ENCODE peak calls at places on chromosomes 7 and 10, in seven cellular contexts. One of them, this sample, is unnamed.

GRCh38 chr10:50385610-50386009 is 134.3 kb upstream of the ASAH2 start:
- DNase-seq in glutamatergic neuron: no peak
- DNase-seq in stromal cell of bone marrow: no peak
- DNase-seq in ELR: no peak
- DNase-seq in NCI-H2081: no peak
- DNase-seq in stimulated activated CD4-positive, alpha-beta T cell treated with anti-CD3 and anti-CD28 coated beads, Interleukin-15, amount 100 ng/mL, for 1 hour: no peak
- DNase-seq in stimulated activated CD8-positive, alpha-beta memory T cell treated with anti-CD3 and anti-CD28 coated beads, Interleukin-2, amount 100 ng/mL, for 1 hour: no peak
- DNase-seq in this sample: no peak

GRCh38 chr10:131681656-131682055 is 219.2 kb upstream of the PPP2R2D start:
- DNase-seq in NCI-H2081: no peak
- DNase-seq in stromal cell of bone marrow: no peak
- DNase-seq in stimulated activated CD8-positive, alpha-beta memory T cell treated with anti-CD3 and anti-CD28 coated beads, Interleukin-2, amount 100 ng/mL, for 1 hour: no peak
- DNase-seq in stimulated activated CD4-positive, alpha-beta T cell treated with anti-CD3 and anti-CD28 coated beads, Interleukin-15, amount 100 ng/mL, for 1 hour: no peak
- DNase-seq in glutamatergic neuron: no peak
- DNase-seq in ELR: no peak
- DNase-seq in this sample: no peak

GRCh38 chr10:116216676-116217075 is 56.3 kb downstream of the GFRA1 start:
- DNase-seq in glutamatergic neuron: no peak
- DNase-seq in stromal cell of bone marrow: no peak
- DNase-seq in stimulated activated CD8-positive, alpha-beta memory T cell treated with anti-CD3 and anti-CD28 coated beads, Interleukin-2, amount 100 ng/mL, for 1 hour: no peak
- DNase-seq in NCI-H2081: no peak
- DNase-seq in stimulated activated CD4-positive, alpha-beta T cell treated with anti-CD3 and anti-CD28 coated beads, Interleukin-15, amount 100 ng/mL, for 1 hour: no peak
- DNase-seq in ELR: no peak
- DNase-seq in this sample: no peak

GRCh38 chr7:53473371-53473770 is 437.9 kb downstream of the POM121L12 start:
- DNase-seq in stromal cell of bone marrow: no peak
- DNase-seq in stimulated activated CD4-positive, alpha-beta T cell treated with anti-CD3 and anti-CD28 coated beads, Interleukin-15, amount 100 ng/mL, for 1 hour: no peak
- DNase-seq in stimulated activated CD8-positive, alpha-beta memory T cell treated with anti-CD3 and anti-CD28 coated beads, Interleukin-2, amount 100 ng/mL, for 1 hour: no peak
- DNase-seq in ELR: no peak
- DNase-seq in glutamatergic neuron: no peak
- DNase-seq in NCI-H2081: no peak
- DNase-seq in this sample: no peak

GRCh38 chr7:155868955-155869783 is 56.9 kb upstream of the SHH start:
- DNase-seq in NCI-H2081: no peak
- DNase-seq in ELR: no peak
- DNase-seq in stimulated activated CD8-positive, alpha-beta memory T cell treated with anti-CD3 and anti-CD28 coated beads, Interleukin-2, amount 100 ng/mL, for 1 hour: no peak
- DNase-seq in stromal cell of bone marrow: no peak
- DNase-seq in glutamatergic neuron: no peak
- DNase-seq in stimulated activated CD4-positive, alpha-beta T cell treated with anti-CD3 and anti-CD28 coated beads, Interleukin-15, amount 100 ng/mL, for 1 hour: no peak
- DNase-seq in this sample: no peak

GRCh38 chr7:135859548-135859947 is 110.9 kb upstream of the FAM180A start:
- DNase-seq in NCI-H2081: no peak
- DNase-seq in stimulated activated CD4-positive, alpha-beta T cell treated with anti-CD3 and anti-CD28 coated beads, Interleukin-15, amount 100 ng/mL, for 1 hour: no peak
- DNase-seq in glutamatergic neuron: no peak
- DNase-seq in ELR: peak; percentile 27
- DNase-seq in stromal cell of bone marrow: no peak
- DNase-seq in stimulated activated CD8-positive, alpha-beta memory T cell treated with anti-CD3 and anti-CD28 coated beads, Interleukin-2, amount 100 ng/mL, for 1 hour: no peak
- DNase-seq in this sample: no peak

GRCh38 chr7:47852330-47853245 is 95.7 kb downstream of the PKD1L1 start:
- DNase-seq in glutamatergic neuron: no peak
- DNase-seq in NCI-H2081: no peak
- DNase-seq in stimulated activated CD4-positive, alpha-beta T cell treated with anti-CD3 and anti-CD28 coated beads, Interleukin-15, amount 100 ng/mL, for 1 hour: no peak
- DNase-seq in ELR: peak; percentile 36
- DNase-seq in stromal cell of bone marrow: no peak
- DNase-seq in stimulated activated CD8-positive, alpha-beta memory T cell treated with anti-CD3 and anti-CD28 coated beads, Interleukin-2, amount 100 ng/mL, for 1 hour: no peak
- DNase-seq in this sample: no peak

GRCh38 chr7:120991570-120991969 is 3.1 kb downstream of the CPED1 start:
- DNase-seq in NCI-H2081: no peak
- DNase-seq in stimulated activated CD4-positive, alpha-beta T cell treated with anti-CD3 and anti-CD28 coated beads, Interleukin-15, amount 100 ng/mL, for 1 hour: no peak
- DNase-seq in ELR: peak; percentile 83
- DNase-seq in stromal cell of bone marrow: peak; percentile 54
- DNase-seq in glutamatergic neuron: no peak
- DNase-seq in stimulated activated CD8-positive, alpha-beta memory T cell treated with anti-CD3 and anti-CD28 coated beads, Interleukin-2, amount 100 ng/mL, for 1 hour: no peak
- DNase-seq in this sample: no peak

GRCh38 chr10:32121648-32122047 is 65.4 kb upstream of the KIF5B start:
- DNase-seq in ELR: no peak
- DNase-seq in stromal cell of bone marrow: no peak
- DNase-seq in stimulated activated CD4-positive, alpha-beta T cell treated with anti-CD3 and anti-CD28 coated beads, Interleukin-15, amount 100 ng/mL, for 1 hour: no peak
- DNase-seq in stimulated activated CD8-positive, alpha-beta memory T cell treated with anti-CD3 and anti-CD28 coated beads, Interleukin-2, amount 100 ng/mL, for 1 hour: no peak
- DNase-seq in NCI-H2081: no peak
- DNase-seq in glutamatergic neuron: no peak
- DNase-seq in this sample: no peak

GRCh38 chr7:25314729-25315267 is 86.5 kb upstream of the NPVF start:
- DNase-seq in stimulated activated CD8-positive, alpha-beta memory T cell treated with anti-CD3 and anti-CD28 coated beads, Interleukin-2, amount 100 ng/mL, for 1 hour: no peak
- DNase-seq in NCI-H2081: no peak
- DNase-seq in stimulated activated CD4-positive, alpha-beta T cell treated with anti-CD3 and anti-CD28 coated beads, Interleukin-15, amount 100 ng/mL, for 1 hour: no peak
- DNase-seq in glutamatergic neuron: no peak
- DNase-seq in ELR: no peak
- DNase-seq in stromal cell of bone marrow: no peak
- DNase-seq in this sample: no peak

GRCh38 chr10:99926925-99927718 is 82.6 kb downstream of the DNMBP start:
- DNase-seq in glutamatergic neuron: no peak
- DNase-seq in stimulated activated CD4-positive, alpha-beta T cell treated with anti-CD3 and anti-CD28 coated beads, Interleukin-15, amount 100 ng/mL, for 1 hour: no peak
- DNase-seq in stromal cell of bone marrow: no peak
- DNase-seq in stimulated activated CD8-positive, alpha-beta memory T cell treated with anti-CD3 and anti-CD28 coated beads, Interleukin-2, amount 100 ng/mL, for 1 hour: no peak
- DNase-seq in ELR: peak; percentile 78
- DNase-seq in NCI-H2081: no peak
- DNase-seq in this sample: no peak

GRCh38 chr7:80346704-80347103 is 165.2 kb downstream of the GNAT3 start:
- DNase-seq in ELR: peak; percentile 85
- DNase-seq in NCI-H2081: no peak
- DNase-seq in glutamatergic neuron: no peak
- DNase-seq in stimulated activated CD4-positive, alpha-beta T cell treated with anti-CD3 and anti-CD28 coated beads, Interleukin-15, amount 100 ng/mL, for 1 hour: no peak
- DNase-seq in stimulated activated CD8-positive, alpha-beta memory T cell treated with anti-CD3 and anti-CD28 coated beads, Interleukin-2, amount 100 ng/mL, for 1 hour: no peak
- DNase-seq in stromal cell of bone marrow: no peak
- DNase-seq in this sample: no peak

GRCh38 chr10:2928219-2928840 is 139.0 kb upstream of the PFKP start:
- DNase-seq in stimulated activated CD8-positive, alpha-beta memory T cell treated with anti-CD3 and anti-CD28 coated beads, Interleukin-2, amount 100 ng/mL, for 1 hour: no peak
- DNase-seq in NCI-H2081: peak; percentile 57
- DNase-seq in ELR: peak; percentile 62
- DNase-seq in glutamatergic neuron: peak; percentile 83
- DNase-seq in stimulated activated CD4-positive, alpha-beta T cell treated with anti-CD3 and anti-CD28 coated beads, Interleukin-15, amount 100 ng/mL, for 1 hour: no peak
- DNase-seq in stromal cell of bone marrow: peak; percentile 23
- DNase-seq in this sample: no peak

GRCh38 chr10:79434816-79435215 is 10.6 kb downstream of the ZCCHC24 start:
- DNase-seq in stimulated activated CD8-positive, alpha-beta memory T cell treated with anti-CD3 and anti-CD28 coated beads, Interleukin-2, amount 100 ng/mL, for 1 hour: no peak
- DNase-seq in stimulated activated CD4-positive, alpha-beta T cell treated with anti-CD3 and anti-CD28 coated beads, Interleukin-15, amount 100 ng/mL, for 1 hour: no peak
- DNase-seq in stromal cell of bone marrow: peak; percentile 80
- DNase-seq in ELR: peak; percentile 71
- DNase-seq in NCI-H2081: no peak
- DNase-seq in glutamatergic neuron: no peak
- DNase-seq in this sample: no peak

GRCh38 chr10:72310241-72310633 is 36.5 kb downstream of the DDIT4 start:
- DNase-seq in stimulated activated CD8-positive, alpha-beta memory T cell treated with anti-CD3 and anti-CD28 coated beads, Interleukin-2, amount 100 ng/mL, for 1 hour: no peak
- DNase-seq in stimulated activated CD4-positive, alpha-beta T cell treated with anti-CD3 and anti-CD28 coated beads, Interleukin-15, amount 100 ng/mL, for 1 hour: no peak
- DNase-seq in stromal cell of bone marrow: no peak
- DNase-seq in NCI-H2081: no peak
- DNase-seq in ELR: peak; percentile 76
- DNase-seq in glutamatergic neuron: no peak
- DNase-seq in this sample: no peak

GRCh38 chr7:156616269-156617202 is 24.0 kb upstream of the RNF32 start:
- DNase-seq in stimulated activated CD4-positive, alpha-beta T cell treated with anti-CD3 and anti-CD28 coated beads, Interleukin-15, amount 100 ng/mL, for 1 hour: no peak
- DNase-seq in ELR: no peak
- DNase-seq in NCI-H2081: no peak
- DNase-seq in stimulated activated CD8-positive, alpha-beta memory T cell treated with anti-CD3 and anti-CD28 coated beads, Interleukin-2, amount 100 ng/mL, for 1 hour: no peak
- DNase-seq in stromal cell of bone marrow: no peak
- DNase-seq in glutamatergic neuron: peak; percentile 44
- DNase-seq in this sample: no peak

GRCh38 chr7:68038621-68039314 is 1042.1 kb downstream of the TYW1 start:
- DNase-seq in glutamatergic neuron: no peak
- DNase-seq in stimulated activated CD4-positive, alpha-beta T cell treated with anti-CD3 and anti-CD28 coated beads, Interleukin-15, amount 100 ng/mL, for 1 hour: no peak
- DNase-seq in NCI-H2081: no peak
- DNase-seq in stimulated activated CD8-positive, alpha-beta memory T cell treated with anti-CD3 and anti-CD28 coated beads, Interleukin-2, amount 100 ng/mL, for 1 hour: no peak
- DNase-seq in stromal cell of bone marrow: peak; percentile 68
- DNase-seq in ELR: no peak
- DNase-seq in this sample: no peak

GRCh38 chr10:21740989-21741388 is 207.0 kb downstream of the MLLT10 start:
- DNase-seq in ELR: no peak
- DNase-seq in stimulated activated CD8-positive, alpha-beta memory T cell treated with anti-CD3 and anti-CD28 coated beads, Interleukin-2, amount 100 ng/mL, for 1 hour: no peak
- DNase-seq in stimulated activated CD4-positive, alpha-beta T cell treated with anti-CD3 and anti-CD28 coated beads, Interleukin-15, amount 100 ng/mL, for 1 hour: no peak
- DNase-seq in glutamatergic neuron: no peak
- DNase-seq in NCI-H2081: no peak
- DNase-seq in stromal cell of bone marrow: no peak
- DNase-seq in this sample: no peak

GRCh38 chr7:157507987-157508386 is 171.2 kb downstream of the DNAJB6 start:
- DNase-seq in glutamatergic neuron: no peak
- DNase-seq in stimulated activated CD4-positive, alpha-beta T cell treated with anti-CD3 and anti-CD28 coated beads, Interleukin-15, amount 100 ng/mL, for 1 hour: no peak
- DNase-seq in stimulated activated CD8-positive, alpha-beta memory T cell treated with anti-CD3 and anti-CD28 coated beads, Interleukin-2, amount 100 ng/mL, for 1 hour: no peak
- DNase-seq in ELR: no peak
- DNase-seq in NCI-H2081: peak; percentile 53
- DNase-seq in stromal cell of bone marrow: no peak
- DNase-seq in this sample: no peak

GRCh38 chr7:98879198-98879988 is 1.1 kb downstream of the TRRAP start:
- DNase-seq in NCI-H2081: peak; percentile 41
- DNase-seq in stimulated activated CD8-positive, alpha-beta memory T cell treated with anti-CD3 and anti-CD28 coated beads, Interleukin-2, amount 100 ng/mL, for 1 hour: peak; percentile 35
- DNase-seq in stimulated activated CD4-positive, alpha-beta T cell treated with anti-CD3 and anti-CD28 coated beads, Interleukin-15, amount 100 ng/mL, for 1 hour: peak; percentile 26
- DNase-seq in ELR: peak; percentile 43
- DNase-seq in glutamatergic neuron: no peak
- DNase-seq in stromal cell of bone marrow: no peak
- DNase-seq in this sample: no peak

GRCh38 chr10:93859049-93859655 is 34.6 kb upstream of the SLC35G1 start:
- DNase-seq in stimulated activated CD4-positive, alpha-beta T cell treated with anti-CD3 and anti-CD28 coated beads, Interleukin-15, amount 100 ng/mL, for 1 hour: no peak
- DNase-seq in ELR: peak; percentile 52
- DNase-seq in stromal cell of bone marrow: no peak
- DNase-seq in glutamatergic neuron: no peak
- DNase-seq in stimulated activated CD8-positive, alpha-beta memory T cell treated with anti-CD3 and anti-CD28 coated beads, Interleukin-2, amount 100 ng/mL, for 1 hour: no peak
- DNase-seq in NCI-H2081: no peak
- DNase-seq in this sample: no peak